ENCODE peak calls at places on chromosomes 3 and 15, in ten cellular contexts. G, N, C, O, W, Y, X, A, R and S are unnamed samples.

GRCh38 chr15:72050700-72051099 is 67.2 kb downstream of the MYO9A start:
- DNase-seq in R (no peak), O (no peak), G (no peak), X (no peak), C (no peak), Y (no peak), N (no peak), A (no peak), W (no peak), S (no peak)

GRCh38 chr3:188712257-188712924 is 459.4 kb upstream of the TPRG1 start:
- DNase-seq in R (no peak), G (no peak), C (no peak), A (no peak), X (peak; percentile 44), Y (no peak), W (no peak), O (peak; percentile 41), N (no peak), S (peak; percentile 33)

GRCh38 chr3:52240059-52240885 is 1.3 kb upstream of the TWF2 start:
- DNase-seq in Y (peak; percentile 69), O (peak; percentile 54), G (peak; percentile 76), N (peak; percentile 96), C (no peak), A (peak; percentile 25), R (no peak), X (peak; percentile 59), W (peak; percentile 57), S (no peak)

GRCh38 chr3:30073622-30074021 is 532.8 kb upstream of the TGFBR2 start:
- DNase-seq in Y (no peak), C (no peak), O (no peak), N (peak; percentile 39), G (no peak), R (no peak), A (no peak), W (no peak), X (no peak), S (no peak)

GRCh38 chr3:42052132-42052866 is 38.9 kb upstream of the TRAK1 start:
- DNase-seq in W (no peak), X (no peak), R (no peak), Y (no peak), G (no peak), A (no peak), O (no peak), C (peak; percentile 43), N (no peak), S (peak; percentile 91)

GRCh38 chr3:96813134-96813819 is 1.1 kb upstream of the EPHA6 start:
- DNase-seq in C (peak; percentile 76), A (peak; percentile 76), W (no peak), N (peak; percentile 79), O (peak; percentile 84), X (peak; percentile 76), Y (peak; percentile 65), R (no peak), G (peak; percentile 92), S (peak; percentile 9)

GRCh38 chr15:38671675-38672141 is 107.1 kb upstream of the RASGRP1 start:
- DNase-seq in Y (no peak), C (no peak), O (peak; percentile 58), A (no peak), W (no peak), N (no peak), R (no peak), G (no peak), X (no peak), S (no peak)

GRCh38 chr3:197494366-197495058 is 61.3 kb downstream of the BDH1 start:
- DNase-seq in R (no peak), A (no peak), N (no peak), C (no peak), Y (no peak), X (no peak), O (no peak), W (no peak), G (no peak), S (no peak)

GRCh38 chr15:36887214-36888017 is 212.9 kb downstream of the MEIS2 start:
- DNase-seq in A (no peak), X (no peak), N (no peak), Y (no peak), W (no peak), G (no peak), C (no peak), O (no peak), R (no peak), S (no peak)

GRCh38 chr3:16741103-16741758 is 136.0 kb upstream of the DAZL start:
- DNase-seq in Y (no peak), X (no peak), O (no peak), W (peak; percentile 51), G (no peak), R (no peak), A (no peak), C (no peak), N (no peak), S (no peak)

GRCh38 chr3:194058189-194058571 is 77.8 kb upstream of the HES1 start:
- DNase-seq in O (peak; percentile 51), C (no peak), W (no peak), N (peak; percentile 74), Y (peak; percentile 27), X (peak; percentile 23), R (no peak), G (peak; percentile 81), A (no peak), S (no peak)

GRCh38 chr15:33064878-33065277 is 129.6 kb downstream of the FMN1 start:
- DNase-seq in G (no peak), R (no peak), N (no peak), W (no peak), C (no peak), A (no peak), X (no peak), O (no peak), Y (no peak), S (no peak)

GRCh38 chr3:45992820-45993219 is 2.8 kb downstream of the FYCO1 start:
- DNase-seq in O (no peak), X (no peak), N (no peak), A (no peak), R (no peak), C (no peak), G (no peak), Y (no peak), W (no peak), S (no peak)

GRCh38 chr3:68206524-68207117 is 552.2 kb upstream of the SUCLG2 start:
- DNase-seq in N (no peak), Y (no peak), C (no peak), X (no peak), A (no peak), O (no peak), W (no peak), G (no peak), R (no peak), S (no peak)